ENCODE peak calls at places on chromosome 12, in ten cellular contexts. V, K, Q, N, E, W, J, A, D and X are unnamed samples.
A peak's percentile ranks its signal among the peaks of the same experiment; 100 is the strongest.

GRCh38 chr12:31736472-31736871 is 7.7 kb upstream of the AMN1 start:
- DNase-seq in V (no peak), K (peak; percentile 82), Q (no peak), N (no peak), E (no peak), W (no peak), J (no peak), A (no peak), D (peak; percentile 64), X (peak; percentile 74)

GRCh38 chr12:6626654-6627283 is 9.0 kb downstream of the LPAR5 start:
- DNase-seq in V (no peak), K (no peak), Q (no peak), N (no peak), E (no peak), W (no peak), J (no peak), A (no peak), D (no peak), X (peak; percentile 60)

GRCh38 chr12:120156315-120157259 is 37.9 kb downstream of the GCN1 start:
- DNase-seq in V (no peak), K (no peak), Q (no peak), N (no peak), E (no peak), W (no peak), J (no peak), A (no peak), D (no peak), X (no peak)

GRCh38 chr12:117818400-117818799 is 150.4 kb downstream of the KSR2 start:
- DNase-seq in V (no peak), K (no peak), Q (no peak), N (no peak), E (no peak), W (no peak), J (no peak), A (no peak), D (no peak), X (peak; percentile 82)

GRCh38 chr12:4865246-4865645 is 44.5 kb upstream of the KCNA1 start:
- DNase-seq in V (no peak), K (no peak), Q (no peak), N (no peak), E (no peak), W (no peak), J (no peak), A (no peak), D (no peak), X (no peak)

GRCh38 chr12:115037830-115038229 is 353.9 kb upstream of the TBX3 start:
- DNase-seq in V (no peak), K (no peak), Q (no peak), N (no peak), E (no peak), W (no peak), J (no peak), A (no peak), D (no peak), X (no peak)

GRCh38 chr12:100031821-100032220 is 47.1 kb upstream of the ANKS1B start:
- DNase-seq in V (no peak), K (no peak), Q (no peak), N (no peak), E (peak; percentile 53), W (no peak), J (no peak), A (no peak), D (no peak), X (no peak)

GRCh38 chr12:132774159-132774558 is 12.5 kb upstream of the ANKLE2 start:
- DNase-seq in V (no peak), K (no peak), Q (no peak), N (no peak), E (no peak), W (no peak), J (no peak), A (no peak), D (no peak), X (no peak)

GRCh38 chr12:67161322-67161918 is 107.7 kb upstream of the CAND1 start:
- DNase-seq in V (peak; percentile 22), K (peak; percentile 8), Q (no peak), N (peak; percentile 45), E (peak; percentile 2), W (no peak), J (peak; percentile 49), A (no peak), D (peak; percentile 2), X (peak; percentile 48)